ENCODE peak calls at places on chromosomes 4 and X, in four cellular contexts. B is NCI-H1105, I is endothelial cell of umbilical vein, O is DMS153. W is an unnamed sample.

GRCh38 chr4:6750302-6751221 is 32.0 kb upstream of the KIAA0232 start:
- DNase-seq in B (no peak), I (no peak), O (no peak), W (peak)

GRCh38 chr4:3399277-3400194 is 42.2 kb upstream of the HGFAC start:
- DNase-seq in I (peak), O (no peak), B (no peak), W (no peak)

GRCh38 chr4:2390146-2390545 is 28.3 kb downstream of the ZFYVE28 start:
- DNase-seq in I (no peak), O (no peak), B (no peak), W (no peak)

GRCh38 chr4:87498446-87498900 is 30.7 kb downstream of the SPARCL1 start:
- DNase-seq in O (no peak), B (no peak), I (no peak), W (no peak)

GRCh38 chrX:77564824-77565223 is 117.6 kb downstream of the FGF16 start:
- DNase-seq in I (peak), O (no peak), B (no peak), W (no peak)

GRCh38 chr4:149029056-149029651 is 586.9 kb upstream of the NR3C2 start:
- DNase-seq in I (peak), O (no peak), B (no peak), W (peak)

GRCh38 chr4:28427306-28428085 is 1566.9 kb downstream of the STIM2 start:
- DNase-seq in B (no peak), I (no peak), O (no peak), W (no peak)

GRCh38 chr4:148097811-148098210 is 344.4 kb downstream of the NR3C2 start:
- DNase-seq in I (no peak), O (no peak), B (no peak), W (no peak)

GRCh38 chrX:12954981-12955380 is 19.9 kb upstream of the TMSB4X start:
- DNase-seq in B (no peak), I (no peak), O (no peak), W (no peak)

GRCh38 chrX:69221239-69222102 is 56.2 kb upstream of the PJA1 start:
- DNase-seq in B (no peak), O (no peak), I (no peak), W (no peak)

GRCh38 chr4:38455092-38455855 is 208.7 kb upstream of the KLF3 start:
- DNase-seq in B (no peak), I (no peak), O (no peak), W (no peak)

GRCh38 chr4:128277856-128278255 is 9.8 kb downstream of the PGRMC2 start:
- DNase-seq in I (no peak), O (no peak), B (no peak), W (no peak)

GRCh38 chr4:156476359-156476758 is 495.2 kb downstream of the PDGFC start:
- DNase-seq in I (peak), O (no peak), B (no peak), W (no peak)

GRCh38 chr4:123547167-123547817 is 150.7 kb downstream of the SPRY1 start:
- DNase-seq in B (peak), I (no peak), O (peak), W (peak)

GRCh38 chrX:129777218-129777768 is 2.5 kb upstream of the SASH3 start:
- DNase-seq in I (peak), B (no peak), O (peak), W (peak)

GRCh38 chr4:186669159-186669720 is 54.4 kb downstream of the FAT1 start:
- DNase-seq in B (no peak), O (no peak), I (peak), W (no peak)

GRCh38 chr4:8908206-8908893 is 36.7 kb upstream of the HMX1 start:
- DNase-seq in I (no peak), O (no peak), B (no peak), W (no peak)

GRCh38 chr4:66923081-66923865 is 622.0 kb downstream of the CENPC start:
- DNase-seq in I (no peak), B (no peak), O (no peak), W (no peak)

GRCh38 chr4:123350191-123350544 is 46.4 kb upstream of the SPRY1 start:
- DNase-seq in B (no peak), O (peak), I (peak), W (no peak)

GRCh38 chr4:146222313-146222712 is 8.0 kb downstream of the REELD1 start:
- DNase-seq in B (no peak), I (no peak), O (no peak), W (no peak)

GRCh38 chrX:151174581-151175282 is 1.7 kb upstream of the GPR50 start:
- DNase-seq in I (no peak), B (no peak), O (no peak), W (no peak)

GRCh38 chr4:13544556-13545393 is 467 bp upstream of the NKX3-2 start:
- DNase-seq in I (peak), B (peak), O (peak), W (peak)

GRCh38 chrX:71617742-71618141 is 569 bp downstream of the CXCR3 start:
- DNase-seq in O (no peak), B (no peak), I (no peak), W (no peak)

GRCh38 chr4:106869551-106869950 is 166.6 kb downstream of the DKK2 start:
- DNase-seq in I (no peak), B (no peak), O (no peak), W (no peak)

GRCh38 chr4:175376287-175376977 is 435.6 kb downstream of the GPM6A start:
- DNase-seq in B (no peak), I (no peak), O (no peak), W (no peak)

GRCh38 chrX:21638311-21638710 is 19.8 kb downstream of the KLHL34 start:
- DNase-seq in B (no peak), I (no peak), O (no peak), W (no peak)

GRCh38 chr4:186722856-186723206 is 825 bp downstream of the FAT1 start:
- DNase-seq in I (no peak), B (no peak), O (no peak), W (no peak)

GRCh38 chr4:1371151-1371830 is 24.3 kb downstream of the UVSSA start:
- DNase-seq in B (no peak), O (no peak), I (no peak), W (no peak)

GRCh38 chr4:86898562-86898961 is 6.3 kb upstream of the C4orf36 start:
- DNase-seq in I (peak), B (no peak), O (no peak), W (no peak)

GRCh38 chr4:89753601-89754066 is 83.3 kb downstream of the SNCA start:
- DNase-seq in B (no peak), O (no peak), I (peak), W (no peak)

GRCh38 chrX:2691543-2692220 is 587 bp downstream of the CD99 start:
- DNase-seq in B (no peak), I (peak), O (no peak), W (no peak)

GRCh38 chr4:159141193-159141592 is 38.3 kb downstream of the RAPGEF2 start:
- DNase-seq in I (no peak), B (no peak), O (no peak), W (no peak)

GRCh38 chr4:117134386-117134785 is 49.0 kb upstream of the TRAM1L1 start:
- DNase-seq in B (peak), I (peak), O (peak), W (no peak)

GRCh38 chrX:68832101-68832416 is 3.2 kb downstream of the EFNB1 start:
- DNase-seq in O (no peak), B (no peak), I (peak), W (no peak)